ENCODE peak calls at places on chromosomes 11 and 22, in four cellular contexts. Y, Q, H and W are unnamed samples. For H3K4me1, the result is how much of the 10 kb centered on the place peaks cover.

GRCh38 chr11:96307748-96308133 is 35.3 kb downstream of the MAML2 start:
- DNase-seq in Y (no peak), Q (no peak), H (no peak), W (peak)

GRCh38 chr22:18121436-18122253 is 11.0 kb downstream of the TUBA8 start:
- DNase-seq in Y (no peak), Q (no peak), H (peak), W (no peak)

GRCh38 chr22:20486229-20486628 is 9.4 kb downstream of the KLHL22 start:
- DNase-seq in Y (no peak), Q (peak), H (no peak), W (no peak)

GRCh38 chr11:20021771-20022362 is 138.4 kb downstream of the DBX1 start:
- DNase-seq in Y (no peak), Q (no peak), H (peak), W (peak)

GRCh38 chr11:34682822-34683221 is 61.9 kb downstream of the EHF start:
- DNase-seq in Y (no peak), Q (no peak), H (no peak), W (no peak)

GRCh38 chr11:98059488-98059887 is 961.3 kb upstream of the CNTN5 start:
- DNase-seq in Y (no peak), Q (no peak), H (no peak), W (no peak)

GRCh38 chr11:36513965-36514364 is 3.9 kb upstream of the TRAF6 start:
- DNase-seq in Y (no peak), Q (no peak), H (no peak), W (no peak)

GRCh38 chr11:65215441-65216076 is 33.8 kb downstream of the CAPN1 start:
- DNase-seq in Y (no peak), Q (no peak), H (no peak), W (no peak)

GRCh38 chr11:17389205-17389956 is 922 bp upstream of the KCNJ11 start:
- DNase-seq in Y (peak), Q (peak), H (peak), W (peak)

GRCh38 chr11:65594991-65595920 is at the start of gene KCNK7:
- DNase-seq in Y (no peak), Q (peak), H (no peak), W (no peak)

GRCh38 chr11:110295086-110295485 is 1.3 kb downstream of the RDX start:
- DNase-seq in Y (no peak), Q (no peak), H (no peak), W (no peak)
- H3K4me1 ChIP-seq in Y (under half), Q (under half), H (under half), W (under half)

GRCh38 chr11:803770-804598 is 1.0 kb downstream of the PIDD1 start:
- DNase-seq in Y (no peak), Q (no peak), H (no peak), W (peak)
- H3K4me3 ChIP-seq in Y (peak), Q (peak), H (peak), W (peak)

GRCh38 chr22:44029069-44029468 is 5.0 kb downstream of the PARVB start:
- DNase-seq in Y (no peak), Q (peak), H (no peak), W (no peak)
- H3K4me1 ChIP-seq in Y (half or more), Q (half or more), H (under half), W (under half)

GRCh38 chr11:43732225-43732624 is 51.7 kb downstream of the HSD17B12 start:
- DNase-seq in Y (no peak), Q (no peak), H (no peak), W (no peak)

GRCh38 chr11:43735115-43735514 is 54.6 kb downstream of the HSD17B12 start:
- DNase-seq in Y (no peak), Q (no peak), H (no peak), W (no peak)

GRCh38 chr11:43736502-43737193 is 56.1 kb downstream of the HSD17B12 start:
- DNase-seq in Y (no peak), Q (no peak), H (no peak), W (no peak)

GRCh38 chr11:43735931-43736330 is 55.4 kb downstream of the HSD17B12 start:
- DNase-seq in Y (no peak), Q (no peak), H (no peak), W (no peak)

DNA sequence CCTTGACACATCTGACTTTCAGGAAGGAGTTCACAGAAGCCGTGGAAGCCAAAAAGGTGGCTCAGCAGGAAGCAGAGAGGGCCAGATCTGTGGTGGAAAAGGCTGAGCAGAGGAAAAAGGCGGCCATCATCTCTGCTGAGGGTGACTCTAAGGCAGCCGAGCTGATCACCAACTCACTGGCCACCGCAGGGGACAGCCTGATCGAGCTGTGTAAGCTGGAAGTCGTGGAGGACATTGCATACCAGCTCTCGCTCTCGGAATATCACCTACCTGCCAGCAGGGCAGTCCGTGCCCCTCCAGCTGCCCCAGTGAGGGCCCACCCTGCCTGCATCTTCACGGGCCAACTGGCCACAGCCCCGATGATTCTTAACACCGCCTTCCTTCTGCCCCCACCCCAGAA is 53.7 kb downstream of the HSD17B12 start:
- DNase-seq in Y (no peak), Q (no peak), H (no peak), W (no peak)
- H3K4me3 ChIP-seq in Y (no peak), Q (no peak), H (no peak), W (no peak)

DNA sequence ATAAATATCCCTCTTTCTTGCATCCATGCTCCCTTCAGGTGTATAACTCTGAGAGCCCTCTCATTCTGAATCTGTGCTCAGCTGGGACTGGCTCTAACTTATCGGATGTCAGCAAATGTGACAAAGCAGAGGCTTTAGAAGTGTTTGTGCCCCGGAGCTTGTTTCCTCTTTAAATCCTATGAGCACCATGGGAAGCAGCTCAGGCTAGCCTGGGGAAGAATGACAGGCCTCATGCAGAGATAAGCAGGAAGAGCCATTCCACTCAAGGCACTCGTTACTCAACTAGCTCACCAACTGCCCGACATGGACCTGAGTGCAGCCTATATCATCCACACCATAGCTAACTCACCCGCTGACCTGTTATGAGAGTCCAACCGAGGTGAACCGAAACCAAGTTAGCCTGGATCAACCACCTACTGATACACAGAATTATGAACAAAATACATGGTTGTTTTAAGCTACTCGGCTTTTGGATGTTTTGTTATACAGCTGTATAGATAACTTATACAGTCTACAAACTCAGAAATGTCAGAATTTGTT is 990.7 kb downstream of the NTM start:
- DNase-seq in Y (no peak), Q (no peak), H (peak), W (no peak)
- H3K4me1 ChIP-seq in Y (under half), Q (under half), H (under half), W (under half)

GRCh38 chr11:2377511-2378443 is 667 bp downstream of the CD81 start:
- DNase-seq in Y (peak), Q (peak), H (peak), W (peak)
- H3K4me3 ChIP-seq in Y (peak), Q (peak), H (peak), W (peak)

GRCh38 chr22:29269731-29270474 is 1.8 kb downstream of the EWSR1 start:
- DNase-seq in Y (no peak), Q (no peak), H (peak), W (no peak)
- H3K4me1 ChIP-seq in Y (half or more), Q (half or more), H (under half), W (half or more)

GRCh38 chr11:120195601-120196289 is 15.1 kb upstream of the OAF start:
- DNase-seq in Y (no peak), Q (peak), H (peak), W (no peak)
- H3K4me3 ChIP-seq in Y (no peak), Q (no peak), H (no peak), W (no peak)

DNA sequence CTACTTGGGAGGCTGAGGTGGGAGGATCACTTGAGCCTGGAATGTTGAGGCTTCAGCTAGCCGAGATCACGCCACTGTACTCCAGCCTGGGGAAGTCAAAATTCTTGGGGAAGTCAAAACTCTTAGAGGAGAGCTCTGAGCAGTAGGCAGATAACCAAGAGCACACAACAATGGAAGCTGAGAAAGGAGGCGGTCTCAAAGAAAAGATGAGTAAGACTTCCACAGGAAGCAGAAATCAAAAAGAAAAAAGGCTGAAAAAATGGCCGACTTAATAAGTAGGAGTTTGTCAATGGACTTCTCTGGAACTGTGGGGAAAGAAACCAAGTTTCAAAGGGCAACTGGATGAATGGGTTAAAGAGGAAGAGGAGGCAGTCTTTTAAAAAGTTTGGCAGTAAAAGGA is 32.1 kb downstream of the RAB30 start:
- DNase-seq in Y (no peak), Q (no peak), H (no peak), W (no peak)
- H3K4me1 ChIP-seq in Y (under half), Q (half or more), H (under half), W (under half)

DNA sequence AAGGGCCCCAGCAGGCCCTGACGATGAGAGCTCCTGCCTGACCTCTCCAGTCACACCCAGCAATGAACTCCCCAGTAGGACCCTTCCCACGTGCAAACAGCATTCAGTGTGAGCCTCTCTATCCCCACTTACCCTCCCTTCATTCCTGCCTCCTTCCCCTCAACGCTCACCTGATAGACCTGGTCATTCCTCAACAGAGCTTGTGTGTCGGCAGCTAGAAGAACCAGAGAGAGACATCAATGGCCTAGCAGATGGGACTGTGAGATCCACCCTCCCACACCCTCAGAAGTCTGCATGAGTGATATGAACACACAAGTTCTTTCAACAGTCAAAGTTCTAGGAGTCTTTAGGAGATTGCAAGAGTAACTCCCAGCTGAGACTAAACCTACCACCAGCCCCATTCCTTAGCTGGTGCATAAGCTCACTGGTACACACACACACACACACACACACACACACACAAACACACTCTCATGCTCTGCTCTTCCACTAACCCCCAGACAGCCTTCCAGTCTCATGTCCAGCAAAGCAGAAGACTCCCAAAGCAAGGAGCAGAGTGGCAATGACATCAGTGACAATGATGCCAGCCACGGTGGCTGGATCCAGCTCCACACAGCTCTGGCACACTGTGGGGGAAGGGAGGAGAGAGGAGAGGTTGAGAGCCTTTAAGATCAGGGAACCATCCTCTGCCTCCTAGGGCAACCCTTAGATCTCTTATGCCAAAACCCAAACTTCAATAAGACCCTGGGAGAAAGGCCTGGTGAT is 3.0 kb downstream of the CD3D start:
- DNase-seq in Y (no peak), Q (no peak), H (no peak), W (no peak)
- H3K4me3 ChIP-seq in Y (peak), Q (no peak), H (no peak), W (no peak)